ENCODE peak calls at places on chromosome 17, in four cellular contexts. One of them, this sample, is unnamed.

GRCh38 chr17:3804503-3804931 is 3.5 kb upstream of the ITGAE start:
- DNase-seq in fibroblast of pulmonary artery: peak
- DNase-seq in endothelial cell: no peak
- DNase-seq in GM13977: peak
- DNase-seq in this sample: no peak

GRCh38 chr17:47989700-47990099 is 18.8 kb downstream of the CDK5RAP3 start:
- DNase-seq in fibroblast of pulmonary artery: no peak
- DNase-seq in endothelial cell: no peak
- DNase-seq in GM13977: no peak
- DNase-seq in this sample: no peak

GRCh38 chr17:75323043-75323591 is 33.9 kb upstream of the SLC25A19 start:
- DNase-seq in fibroblast of pulmonary artery: peak
- DNase-seq in endothelial cell: peak
- DNase-seq in GM13977: peak
- DNase-seq in this sample: peak

GRCh38 chr17:60941028-60941427 is 263.4 kb downstream of the BCAS3 start:
- DNase-seq in fibroblast of pulmonary artery: peak
- DNase-seq in endothelial cell: no peak
- DNase-seq in GM13977: no peak
- DNase-seq in this sample: no peak

GRCh38 chr17:5971969-5972368 is 98.2 kb upstream of the WSCD1 start:
- DNase-seq in fibroblast of pulmonary artery: no peak
- DNase-seq in endothelial cell: no peak
- DNase-seq in GM13977: no peak
- DNase-seq in this sample: no peak

GRCh38 chr17:17926840-17927449 is 45.3 kb downstream of the TOM1L2 start:
- DNase-seq in fibroblast of pulmonary artery: no peak
- DNase-seq in endothelial cell: no peak
- DNase-seq in GM13977: no peak
- DNase-seq in this sample: no peak

GRCh38 chr17:57519199-57519598 is 225.9 kb downstream of the CCDC182 start:
- DNase-seq in fibroblast of pulmonary artery: no peak
- DNase-seq in endothelial cell: peak
- DNase-seq in GM13977: no peak
- DNase-seq in this sample: no peak

GRCh38 chr17:53844476-53845107 is 21.9 kb downstream of the KIF2B start:
- DNase-seq in fibroblast of pulmonary artery: no peak
- DNase-seq in endothelial cell: no peak
- DNase-seq in GM13977: no peak
- DNase-seq in this sample: no peak

GRCh38 chr17:79298801-79299200 is 224.2 kb downstream of the ENGASE start:
- DNase-seq in fibroblast of pulmonary artery: no peak
- DNase-seq in endothelial cell: no peak
- DNase-seq in GM13977: no peak
- DNase-seq in this sample: no peak

GRCh38 chr17:74715144-74715543 is 2.4 kb upstream of the CD300LF start:
- DNase-seq in fibroblast of pulmonary artery: no peak
- DNase-seq in endothelial cell: no peak
- DNase-seq in GM13977: no peak
- DNase-seq in this sample: no peak

GRCh38 chr17:72659811-72660210 is 432.7 kb downstream of the SLC39A11 start:
- DNase-seq in fibroblast of pulmonary artery: no peak
- DNase-seq in endothelial cell: no peak
- DNase-seq in GM13977: no peak
- DNase-seq in this sample: no peak

GRCh38 chr17:63095459-63095858 is 129.4 kb downstream of the TANC2 start:
- DNase-seq in fibroblast of pulmonary artery: no peak
- DNase-seq in endothelial cell: no peak
- DNase-seq in GM13977: no peak
- DNase-seq in this sample: no peak

GRCh38 chr17:64661981-64662773 is at the start of gene SMURF2:
- DNase-seq in fibroblast of pulmonary artery: peak
- DNase-seq in endothelial cell: peak
- DNase-seq in GM13977: peak
- DNase-seq in this sample: peak

GRCh38 chr17:51056813-51057510 is 63.7 kb downstream of the SPAG9 start:
- DNase-seq in fibroblast of pulmonary artery: peak
- DNase-seq in endothelial cell: peak
- DNase-seq in GM13977: peak
- DNase-seq in this sample: no peak

GRCh38 chr17:29145289-29146058 is 34.7 kb downstream of the MYO18A start:
- DNase-seq in fibroblast of pulmonary artery: peak
- DNase-seq in endothelial cell: peak
- DNase-seq in GM13977: peak
- DNase-seq in this sample: no peak

GRCh38 chr17:72407336-72408121 is 286.7 kb downstream of the SOX9 start:
- DNase-seq in fibroblast of pulmonary artery: peak
- DNase-seq in endothelial cell: no peak
- DNase-seq in GM13977: peak
- DNase-seq in this sample: peak

GRCh38 chr17:12667299-12667958 is 1.7 kb downstream of the MYOCD start:
- DNase-seq in fibroblast of pulmonary artery: peak
- DNase-seq in endothelial cell: peak
- DNase-seq in GM13977: peak
- DNase-seq in this sample: no peak

GRCh38 chr17:48471807-48472484 is 41.9 kb upstream of the SKAP1 start:
- DNase-seq in fibroblast of pulmonary artery: no peak
- DNase-seq in endothelial cell: no peak
- DNase-seq in GM13977: no peak
- DNase-seq in this sample: no peak

GRCh38 chr17:29590979-29591736 is 1.7 kb upstream of the GIT1 start:
- DNase-seq in fibroblast of pulmonary artery: peak
- DNase-seq in endothelial cell: no peak
- DNase-seq in GM13977: peak
- DNase-seq in this sample: no peak

GRCh38 chr17:81167194-81167524 is 1.1 kb upstream of the AATK start:
- DNase-seq in fibroblast of pulmonary artery: no peak
- DNase-seq in endothelial cell: no peak
- DNase-seq in GM13977: no peak
- DNase-seq in this sample: no peak

GRCh38 chr17:73632513-73632912 is 11.7 kb downstream of the SDK2 start:
- DNase-seq in fibroblast of pulmonary artery: no peak
- DNase-seq in endothelial cell: no peak
- DNase-seq in GM13977: no peak
- DNase-seq in this sample: no peak

GRCh38 chr17:63704259-63704576 is 4.3 kb upstream of the LIMD2 start:
- DNase-seq in fibroblast of pulmonary artery: no peak
- DNase-seq in endothelial cell: no peak
- DNase-seq in GM13977: no peak
- DNase-seq in this sample: no peak

GRCh38 chr17:44219636-44220210 is at the start of gene UBTF:
- DNase-seq in fibroblast of pulmonary artery: peak
- DNase-seq in endothelial cell: peak
- DNase-seq in GM13977: peak
- DNase-seq in this sample: peak

GRCh38 chr17:44217738-44218343 is 1.6 kb downstream of the UBTF start:
- DNase-seq in fibroblast of pulmonary artery: no peak
- DNase-seq in endothelial cell: no peak
- DNase-seq in GM13977: no peak
- DNase-seq in this sample: no peak

GRCh38 chr17:44220211-44221071 is 966 bp upstream of the UBTF start:
- DNase-seq in fibroblast of pulmonary artery: peak
- DNase-seq in endothelial cell: peak
- DNase-seq in GM13977: peak
- DNase-seq in this sample: no peak

GRCh38 chr17:44218344-44219125 is 940 bp downstream of the UBTF start:
- DNase-seq in fibroblast of pulmonary artery: peak
- DNase-seq in endothelial cell: peak
- DNase-seq in GM13977: peak
- DNase-seq in this sample: peak

DNA sequence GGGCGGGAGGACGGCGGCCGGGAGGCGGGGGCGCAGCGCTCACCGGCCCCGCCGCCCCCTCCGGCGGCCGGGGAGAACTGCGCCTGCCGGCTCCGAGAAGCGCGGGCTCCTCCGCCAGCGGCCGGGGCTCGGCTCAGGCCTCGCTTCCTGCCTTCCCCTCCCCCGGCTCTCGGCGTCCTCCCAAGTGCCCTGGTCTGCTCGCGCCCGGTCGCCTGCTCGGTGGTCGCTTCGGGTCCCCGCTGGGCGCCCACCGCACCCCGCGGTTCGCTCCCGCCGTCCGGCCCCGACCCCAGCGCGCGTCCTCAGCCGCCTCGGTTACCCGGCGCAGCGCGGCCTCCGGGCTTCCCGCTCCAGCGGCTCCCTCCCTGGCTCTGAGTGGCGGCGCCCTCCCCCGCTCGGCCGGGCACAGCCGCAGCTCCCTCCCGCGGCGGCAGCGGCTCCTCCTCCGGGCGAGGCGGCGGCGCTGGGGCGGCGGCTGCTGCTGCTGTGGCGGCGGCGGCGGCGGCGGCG is 294 bp downstream of the UBTF start:
- DNase-seq in fibroblast of pulmonary artery: peak
- DNase-seq in endothelial cell: peak
- DNase-seq in GM13977: peak
- DNase-seq in this sample: peak
- TF ChIP-seq CTCF in fibroblast of pulmonary artery: no peak
- TF ChIP-seq CTCF in endothelial cell: peak
- TF ChIP-seq CTCF in GM13977: peak
- TF ChIP-seq CTCF in this sample: peak

GRCh38 chr17:20225162-20226115 is 216.3 kb downstream of the SPECC1 start:
- DNase-seq in fibroblast of pulmonary artery: no peak
- DNase-seq in endothelial cell: no peak
- DNase-seq in GM13977: no peak
- DNase-seq in this sample: no peak
- TF ChIP-seq CTCF in fibroblast of pulmonary artery: no peak
- TF ChIP-seq CTCF in endothelial cell: no peak
- TF ChIP-seq CTCF in GM13977: no peak
- TF ChIP-seq CTCF in this sample: peak

DNA sequence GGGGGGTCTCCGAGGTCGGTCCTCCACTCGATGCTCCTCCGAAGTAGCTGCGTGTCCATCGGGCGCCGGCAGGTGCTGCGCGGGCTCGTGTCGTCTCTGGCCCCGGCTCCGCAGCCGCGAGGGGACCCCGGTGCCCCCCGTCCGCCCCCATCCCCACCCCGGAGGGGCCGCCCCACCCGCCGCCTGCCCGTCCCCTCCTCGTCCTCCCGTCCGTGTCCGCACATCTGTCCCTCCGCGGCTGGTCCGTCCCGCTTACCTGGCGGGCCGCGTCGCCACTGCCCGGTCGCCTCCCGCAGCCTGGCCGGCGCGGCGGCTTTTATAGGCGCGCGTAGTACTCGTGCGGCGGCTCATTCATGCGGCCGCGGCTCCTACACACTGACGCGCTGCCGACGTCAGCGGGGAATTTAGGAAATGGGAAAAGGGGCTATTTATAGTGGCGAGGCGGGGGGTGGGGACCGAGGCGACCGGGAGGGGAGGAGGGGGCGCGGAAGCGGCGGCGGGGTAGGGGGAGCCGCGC is 4.0 kb upstream of the HIC1 start:
- DNase-seq in fibroblast of pulmonary artery: no peak
- DNase-seq in endothelial cell: peak
- DNase-seq in GM13977: no peak
- DNase-seq in this sample: peak
- TF ChIP-seq CTCF in fibroblast of pulmonary artery: no peak
- TF ChIP-seq CTCF in endothelial cell: no peak
- TF ChIP-seq CTCF in GM13977: no peak
- TF ChIP-seq CTCF in this sample: no peak

GRCh38 chr17:44968225-44969143 is at the start of gene C1QL1:
- DNase-seq in fibroblast of pulmonary artery: peak
- DNase-seq in endothelial cell: peak
- DNase-seq in GM13977: peak
- DNase-seq in this sample: peak
- TF ChIP-seq CTCF in fibroblast of pulmonary artery: peak
- TF ChIP-seq CTCF in endothelial cell: peak
- TF ChIP-seq CTCF in GM13977: no peak
- TF ChIP-seq CTCF in this sample: peak